ENCODE peak calls at places on chromosome 2, in nine cellular contexts. U is Peyer's patch, P is body of pancreas, M is IMR-90, D is tibial nerve, N is ovary, T is uterus, Q is H1, C is GM12891. A is an unnamed sample.

GRCh38 chr2:135590594-135591290 is 59.5 kb downstream of the R3HDM1 start:
- DNase-seq in U (no peak), P (no peak), M (no peak), D (no peak), N (no peak), T (no peak), Q (no peak), C (no peak), A (no peak)

GRCh38 chr2:106030287-106031268 is 163.5 kb downstream of the UXS1 start:
- DNase-seq in U (peak; percentile 69), P (peak; percentile 9), M (peak; percentile 81), D (peak; percentile 51), N (peak; percentile 66), T (peak; percentile 67), Q (no peak), C (no peak), A (no peak)

GRCh38 chr2:32900246-32901000 is 46.3 kb upstream of the LTBP1 start:
- DNase-seq in U (no peak), P (no peak), M (no peak), D (no peak), N (no peak), T (no peak), Q (no peak), C (no peak), A (no peak)

GRCh38 chr2:105257981-105258380 is 16.4 kb downstream of the GPR45 start:
- DNase-seq in U (no peak), P (no peak), M (peak; percentile 48), D (no peak), N (no peak), T (no peak), Q (no peak), C (no peak), A (no peak)

GRCh38 chr2:178110681-178111080 is 1.6 kb upstream of the RBM45 start:
- DNase-seq in U (no peak), P (no peak), M (no peak), D (no peak), N (no peak), T (no peak), Q (no peak), C (no peak), A (no peak)

GRCh38 chr2:71788601-71789240 is 335.4 kb downstream of the DYSF start:
- DNase-seq in U (no peak), P (no peak), M (no peak), D (no peak), N (no peak), T (no peak), Q (no peak), C (no peak), A (no peak)

GRCh38 chr2:217691516-217691915 is 311.3 kb downstream of the TNS1 start:
- DNase-seq in U (no peak), P (no peak), M (no peak), D (no peak), N (no peak), T (no peak), Q (no peak), C (no peak), A (no peak)

GRCh38 chr2:12728221-12728777 is 11.6 kb downstream of the TRIB2 start:
- DNase-seq in U (no peak), P (no peak), M (no peak), D (no peak), N (no peak), T (no peak), Q (no peak), C (peak; percentile 30), A (no peak)

GRCh38 chr2:130928385-130928784 is 91.7 kb downstream of the ARHGEF4 start:
- DNase-seq in U (no peak), P (no peak), M (no peak), D (no peak), N (no peak), T (no peak), Q (no peak), C (no peak), A (no peak)

GRCh38 chr2:231900486-231900942 is 25.7 kb downstream of the NPPC start:
- DNase-seq in U (peak; percentile 88), P (peak; percentile 89), M (peak; percentile 55), D (peak; percentile 58), N (peak; percentile 60), T (peak; percentile 16), Q (peak; percentile 85), C (no peak), A (peak; percentile 89)

GRCh38 chr2:39390126-39390692 is 46.9 kb downstream of the MAP4K3 start:
- DNase-seq in U (no peak), P (no peak), M (no peak), D (no peak), N (no peak), T (no peak), Q (no peak), C (no peak), A (no peak)

GRCh38 chr2:147460140-147460539 is 384.7 kb upstream of the ACVR2A start:
- DNase-seq in U (no peak), P (no peak), M (no peak), D (peak; percentile 56), N (no peak), T (no peak), Q (no peak), C (no peak), A (no peak)

GRCh38 chr2:27320958-27321543 is 1.8 kb downstream of the MPV17 start:
- DNase-seq in U (peak; percentile 79), P (peak; percentile 88), M (peak; percentile 99), D (peak; percentile 49), N (peak; percentile 56), T (peak; percentile 81), Q (peak; percentile 62), C (no peak), A (peak; percentile 64)
- TF ChIP-seq POLR2A in U (no peak), P (no peak), M (peak; percentile 79), D (no peak), N (no peak), T (no peak), Q (no peak), C (no peak), A (no peak)

DNA sequence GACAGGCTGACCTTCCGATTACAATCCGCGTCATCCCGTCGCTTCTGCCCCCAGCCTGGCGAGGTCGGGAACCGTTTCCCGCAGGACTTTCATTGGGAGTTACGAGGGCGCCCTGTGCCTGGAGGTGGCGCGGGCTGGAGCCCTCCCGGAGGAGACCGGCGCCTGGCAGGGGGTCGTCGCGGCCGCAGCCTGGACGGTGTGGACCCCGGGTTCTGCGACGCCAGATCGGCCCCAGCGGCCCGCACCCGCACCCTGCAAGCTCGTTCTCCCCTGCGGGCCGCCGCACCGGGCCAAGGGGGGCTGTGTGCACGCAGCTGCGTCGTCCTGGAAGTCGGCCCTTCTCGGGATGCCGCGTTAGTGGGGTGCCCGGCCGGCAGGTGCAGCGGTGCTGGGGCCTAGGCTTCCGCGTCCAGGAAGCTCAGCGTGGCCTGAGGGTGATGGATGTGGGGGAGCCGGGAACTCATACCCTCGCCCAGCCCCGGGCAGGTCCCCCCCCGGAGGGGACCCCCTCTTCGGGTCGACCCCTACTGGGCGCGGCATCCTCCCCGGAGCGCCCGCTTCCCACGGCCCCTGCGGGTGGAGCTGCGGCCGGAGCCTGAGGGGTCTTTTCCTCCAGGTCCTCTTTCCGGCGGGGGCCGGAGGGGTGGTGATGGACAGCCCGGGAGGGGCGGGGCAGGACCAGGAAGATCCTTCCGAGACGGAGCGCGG is 64.0 kb downstream of the LRRFIP1 start:
- DNase-seq in U (peak; percentile 73), P (peak; percentile 38), M (no peak), D (no peak), N (no peak), T (no peak), Q (no peak), C (no peak), A (no peak)
- TF ChIP-seq POLR2A in U (peak; percentile 34), P (no peak), M (no peak), D (peak; percentile 31), N (peak; percentile 55), T (peak; percentile 30), Q (no peak), C (no peak), A (no peak)

DNA sequence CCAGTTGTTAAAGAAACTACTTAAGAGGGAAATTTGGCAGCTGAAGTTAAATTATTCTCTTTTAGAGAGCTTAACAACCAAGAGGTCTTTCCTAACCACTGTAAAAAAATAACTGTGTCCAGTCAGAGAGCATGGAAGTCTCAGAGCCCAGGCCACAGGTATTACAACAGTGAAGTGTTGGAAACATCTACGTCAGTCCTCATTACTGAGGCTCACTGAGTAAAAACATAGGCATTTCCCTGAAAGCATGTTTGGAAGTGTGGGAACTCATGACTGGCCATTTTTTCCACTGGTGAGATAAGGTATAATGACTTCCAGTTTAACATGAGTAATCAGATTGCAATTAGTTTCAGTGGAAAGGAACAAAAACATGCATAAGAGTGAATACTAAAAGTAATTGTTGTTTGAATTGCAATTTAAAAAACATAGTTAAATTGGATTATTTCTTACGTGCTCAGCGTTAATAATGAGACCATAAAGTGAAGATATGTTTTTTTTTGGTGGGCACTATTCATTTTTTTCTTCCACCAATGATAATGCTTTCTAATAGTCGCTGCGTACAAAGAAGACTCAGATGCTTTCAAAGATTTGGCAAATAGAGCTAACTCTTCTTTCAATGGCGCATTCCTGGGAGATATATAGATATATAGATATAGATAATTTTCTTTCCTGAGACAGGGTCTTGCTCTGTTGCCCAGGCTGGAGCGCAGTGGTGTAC is 60.8 kb downstream of the EFEMP1 start:
- DNase-seq in U (no peak), P (no peak), M (peak; percentile 100), D (peak; percentile 67), N (no peak), T (peak; percentile 85), Q (no peak), C (no peak), A (peak; percentile 33)
- TF ChIP-seq POLR2A in U (no peak), P (no peak), M (peak; percentile 8), D (no peak), N (no peak), T (no peak), Q (no peak), C (no peak), A (no peak)

DNA sequence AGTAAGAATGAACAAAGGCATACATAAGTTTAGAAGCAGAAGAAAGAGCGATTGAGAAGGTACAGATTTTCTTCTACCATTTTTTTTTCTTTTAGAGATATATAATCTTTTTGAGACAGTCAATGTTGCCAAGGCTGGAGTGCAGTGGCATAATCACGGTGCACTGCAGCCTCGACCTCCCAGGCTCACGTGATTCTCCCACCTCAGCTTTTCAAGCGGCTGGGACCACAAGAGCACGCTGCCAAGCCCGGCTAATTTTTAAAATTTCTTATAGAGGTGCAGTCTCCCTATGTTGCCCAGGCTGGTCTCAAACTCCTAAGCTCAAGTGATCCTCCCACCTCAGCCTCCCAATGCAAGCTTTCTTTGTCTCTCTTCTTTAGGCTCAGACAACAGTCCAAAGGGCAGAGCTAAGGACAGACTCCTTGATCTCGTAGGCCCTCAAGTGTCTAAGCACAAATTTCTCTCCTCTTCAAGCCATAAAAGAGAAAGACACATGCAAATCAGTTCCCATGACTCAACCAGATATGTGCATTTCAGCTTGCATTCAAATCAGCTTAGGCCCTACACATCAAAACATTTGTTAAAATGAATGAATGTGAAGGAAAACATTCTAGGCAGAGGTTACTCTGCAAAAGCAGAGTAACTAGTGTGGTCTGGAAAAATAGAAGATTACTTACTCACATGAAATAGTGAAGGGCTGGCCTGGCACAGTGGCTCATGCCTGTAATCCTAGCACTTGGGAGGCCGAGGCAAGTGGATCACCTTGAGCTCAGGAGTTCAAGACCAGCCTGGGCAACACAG is 18.0 kb downstream of the ITSN2 start:
- DNase-seq in U (no peak), P (no peak), M (peak; percentile 70), D (no peak), N (no peak), T (no peak), Q (no peak), C (no peak), A (no peak)
- TF ChIP-seq POLR2A in U (no peak), P (no peak), M (no peak), D (no peak), N (no peak), T (no peak), Q (no peak), C (peak; percentile 17), A (no peak)